ENCODE peak calls at places on chromosomes 7 and 10, in five cellular contexts. Q is uterus, M is lung, S is transverse colon, F is heart left ventricle. R is an unnamed sample. For H3K4me1 and H3K36me3, the result is how much of the 10 kb centered on the place peaks cover.

GRCh38 chr10:43749145-43749576 is 100.5 kb upstream of the ZNF32 start:
- DNase-seq in F (no peak), M (no peak), S (no peak), Q (no peak), R (peak)

GRCh38 chr7:104252409-104253134 is 44.8 kb upstream of the ORC5 start:
- DNase-seq in M (no peak), Q (no peak), F (no peak), S (no peak), R (no peak)

GRCh38 chr7:132450706-132451105 is 125.6 kb downstream of the PLXNA4 start:
- DNase-seq in S (no peak), F (no peak), M (no peak), Q (no peak), R (no peak)

GRCh38 chr7:127208860-127209259 is 43.9 kb downstream of the GRM8 start:
- DNase-seq in Q (no peak), F (no peak), S (no peak), M (no peak), R (no peak)

GRCh38 chr7:48760528-48761265 is 163.7 kb upstream of the CDC14C start:
- DNase-seq in S (no peak), Q (no peak), M (no peak), F (no peak), R (no peak)

GRCh38 chr10:11864727-11865126 is 41.6 kb downstream of the PROSER2 start:
- DNase-seq in M (no peak), S (no peak), F (no peak), Q (no peak), R (no peak)

GRCh38 chr7:151249034-151249731 is 689 bp upstream of the SMARCD3 start:
- DNase-seq in F (peak), Q (peak), M (peak), S (peak), R (peak)

GRCh38 chr10:79058899-79059771 is 9.6 kb upstream of the ZMIZ1 start:
- DNase-seq in S (peak), F (peak), Q (peak), M (no peak), R (peak)

GRCh38 chr7:37318541-37318940 is 130.1 kb downstream of the ELMO1 start:
- DNase-seq in M (no peak), F (no peak), S (no peak), Q (no peak), R (no peak)

GRCh38 chr7:157004839-157005455 is 5.5 kb downstream of the MNX1 start:
- DNase-seq in Q (no peak), F (no peak), M (no peak), S (no peak), R (no peak)

GRCh38 chr7:78379148-78379547 is 580.6 kb downstream of the PHTF2 start:
- DNase-seq in F (no peak), Q (no peak), S (no peak), M (no peak), R (no peak)

GRCh38 chr7:156073366-156074052 is 261.2 kb upstream of the SHH start:
- DNase-seq in Q (no peak), M (no peak), S (no peak), F (no peak), R (no peak)

GRCh38 chr7:94012748-94013147 is 8.6 kb upstream of the BET1 start:
- DNase-seq in F (no peak), M (no peak), S (no peak), Q (no peak), R (no peak)

GRCh38 chr7:52017802-52018679 is 701.4 kb upstream of the COBL start:
- DNase-seq in M (no peak), Q (no peak), F (no peak), S (peak), R (peak)

GRCh38 chr7:129958643-129959479 is 6.1 kb upstream of the UBE2H start:
- DNase-seq in Q (no peak), S (peak), F (no peak), M (peak), R (peak)

GRCh38 chr10:3173173-3173878 is 744 bp upstream of the PITRM1 start:
- DNase-seq in Q (no peak), S (peak), M (peak), F (no peak), R (no peak)

GRCh38 chr10:86955501-86956194 is 1.8 kb downstream of the MMRN2 start:
- DNase-seq in S (no peak), M (no peak), Q (peak), F (peak), R (no peak)

GRCh38 chr10:86954681-86955500 is 2.5 kb downstream of the MMRN2 start:
- DNase-seq in M (no peak), F (peak), S (no peak), Q (no peak), R (no peak)

GRCh38 chr10:86956195-86956840 is 1.1 kb downstream of the MMRN2 start:
- DNase-seq in F (peak), M (no peak), S (no peak), Q (no peak), R (no peak)

GRCh38 chr10:86952106-86952505 is 5.3 kb downstream of the MMRN2 start:
- DNase-seq in Q (no peak), M (no peak), S (no peak), F (no peak), R (peak)

GRCh38 chr10:86953747-86954680 is 3.4 kb downstream of the MMRN2 start:
- DNase-seq in Q (peak), M (peak), S (no peak), F (no peak), R (no peak)
- H3K4me3 ChIP-seq in Q (no peak), M (no peak), S (no peak), F (peak), R (no peak)

GRCh38 chr10:89476676-89477075 is 58.7 kb downstream of the SLC16A12 start:
- DNase-seq in Q (no peak), S (no peak), F (no peak), M (peak), R (no peak)
- H3K4me1 ChIP-seq in Q (under half), S (under half), F (under half), M (under half), R (half or more)

DNA sequence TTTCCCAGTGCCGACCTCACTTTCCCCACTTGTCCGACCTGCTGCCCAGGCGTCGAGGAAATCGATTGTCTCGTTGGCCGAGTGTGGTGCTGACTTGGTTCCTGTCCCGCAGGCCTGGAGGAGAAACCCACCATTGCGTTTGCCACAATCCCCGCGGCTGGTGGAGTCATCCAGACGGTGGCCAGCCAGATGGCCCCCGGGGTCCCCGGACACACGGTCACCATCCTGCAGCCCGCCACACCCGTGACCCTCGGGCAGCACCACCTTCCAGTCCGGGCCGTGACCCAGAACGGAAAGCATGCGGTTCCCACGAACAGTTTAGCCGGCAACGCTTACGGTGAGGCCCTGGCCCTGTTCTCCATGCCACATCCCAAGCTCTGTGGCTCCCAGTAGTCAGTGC is 14.5 kb upstream of the AP5Z1 start:
- DNase-seq in F (no peak), S (no peak), Q (no peak), M (no peak), R (no peak)
- H3K36me3 ChIP-seq in F (half or more), S (half or more), Q (under half), M (under half), R (under half)

DNA sequence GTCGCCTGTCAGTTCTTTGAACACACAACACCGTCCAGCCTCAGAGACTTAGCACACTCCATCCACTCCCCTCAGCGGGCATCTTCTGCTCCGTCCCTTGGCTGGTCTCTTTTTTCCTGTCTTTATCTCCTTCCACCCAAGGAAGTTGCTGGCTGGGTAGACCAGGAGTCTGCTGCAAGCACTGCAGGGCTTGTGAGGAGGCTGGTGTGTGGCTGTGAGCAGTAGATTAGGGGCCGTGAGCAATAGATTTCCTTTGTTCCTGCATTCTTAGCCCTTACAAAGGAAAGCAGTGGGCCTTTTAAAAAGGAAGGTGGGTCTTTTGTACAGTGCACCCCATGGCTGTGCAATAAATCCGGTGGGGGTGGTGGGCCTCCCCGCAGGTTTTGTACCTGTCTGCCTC is 100.3 kb upstream of the BTBD16 start:
- DNase-seq in F (no peak), S (no peak), Q (no peak), M (no peak), R (no peak)
- H3K4me3 ChIP-seq in F (no peak), S (no peak), Q (no peak), M (no peak), R (no peak)

DNA sequence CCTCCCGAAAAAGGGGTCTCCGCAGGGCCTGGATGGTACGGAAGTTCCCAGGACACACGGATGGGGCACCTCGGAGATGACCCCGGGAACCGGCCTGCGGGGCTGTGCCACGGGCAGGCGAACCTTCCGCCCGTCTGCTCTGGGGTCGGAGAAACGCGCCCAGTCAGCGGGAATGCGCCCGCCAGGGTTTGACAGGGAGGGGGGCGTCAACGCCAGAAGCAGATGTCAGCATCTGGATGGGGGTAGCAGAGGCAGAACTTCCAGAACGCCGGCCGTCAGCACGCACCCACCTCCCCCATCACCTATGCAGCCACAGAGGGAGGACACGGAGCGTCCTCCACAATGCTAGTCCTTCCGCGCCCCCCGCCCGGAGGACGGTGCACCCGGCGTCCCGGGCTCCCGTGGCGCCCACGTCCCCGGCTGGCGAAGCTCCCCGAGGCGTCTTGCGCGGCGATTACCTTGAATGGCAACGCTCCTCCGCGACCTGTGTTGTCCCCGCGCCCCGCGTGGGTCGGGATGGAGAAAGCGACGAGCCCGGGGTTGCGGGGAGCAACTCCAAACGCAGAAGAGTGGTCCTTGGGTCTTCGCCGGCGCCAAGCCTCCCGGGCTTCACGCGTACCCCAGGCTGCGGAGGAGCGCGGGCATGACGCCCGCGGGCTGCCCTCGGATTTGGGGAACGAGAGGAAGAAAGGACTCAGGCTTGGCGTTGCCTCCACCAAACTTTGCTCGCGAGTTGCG is 571 bp downstream of the FGFR2 start:
- DNase-seq in Q (peak), F (no peak), M (no peak), S (peak), R (peak)
- H3K4me1 ChIP-seq in Q (under half), F (under half), M (under half), S (under half), R (under half)

GRCh38 chr7:452230-452751 is 67.4 kb downstream of the PDGFA start:
- DNase-seq in Q (no peak), S (no peak), M (no peak), F (peak), R (no peak)
- H3K36me3 ChIP-seq in Q (under half), S (under half), M (under half), F (under half), R (under half)

GRCh38 chr10:48636231-48636630 is 31.4 kb upstream of the ARHGAP22 start:
- DNase-seq in S (no peak), M (no peak), Q (no peak), F (no peak), R (no peak)

GRCh38 chr10:48634984-48635557 is 30.2 kb upstream of the ARHGAP22 start:
- DNase-seq in F (no peak), Q (no peak), M (peak), S (no peak), R (no peak)

GRCh38 chr10:48633381-48634197 is 28.7 kb upstream of the ARHGAP22 start:
- DNase-seq in S (no peak), M (peak), F (no peak), Q (no peak), R (no peak)

GRCh38 chr10:48632166-48632565 is 27.3 kb upstream of the ARHGAP22 start:
- DNase-seq in S (no peak), M (no peak), F (no peak), Q (no peak), R (no peak)

DNA sequence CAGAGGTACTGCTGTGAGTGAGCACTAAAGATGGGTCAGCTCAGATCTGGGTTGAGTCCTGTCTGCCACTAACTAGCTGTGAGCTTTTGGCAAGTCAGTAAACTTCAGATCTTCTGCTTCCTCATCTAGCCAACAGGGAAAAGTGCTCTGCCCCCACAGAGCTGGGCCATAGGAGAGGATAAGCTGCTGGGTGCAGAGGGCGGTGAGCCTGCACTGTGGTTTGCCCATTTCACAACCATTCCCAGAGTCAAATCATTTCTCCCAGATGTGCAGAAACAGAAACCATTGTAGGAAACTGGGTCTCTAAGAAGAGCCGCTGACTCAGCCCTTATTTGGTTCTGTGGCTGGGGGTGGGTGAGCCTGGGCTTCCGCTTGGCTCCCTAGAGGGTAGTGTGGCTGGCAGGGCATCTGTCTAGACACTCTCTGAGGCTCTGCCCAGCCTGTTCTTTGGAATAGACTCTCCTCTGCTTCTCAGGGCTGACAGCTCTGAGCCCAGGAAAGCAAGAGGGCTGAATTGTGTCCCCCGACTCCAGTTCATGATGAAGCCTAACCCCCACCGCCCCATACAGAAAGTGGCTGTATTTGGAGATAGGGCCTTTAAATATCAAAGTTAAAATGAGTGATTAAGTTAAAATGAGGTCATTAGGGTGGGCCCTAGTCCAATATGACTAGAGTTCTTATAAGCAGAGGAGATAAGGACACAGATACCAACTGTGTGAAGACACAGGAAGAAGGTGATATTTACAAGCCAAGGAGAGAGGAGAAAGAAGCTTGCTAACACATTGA is 29.5 kb upstream of the ARHGAP22 start:
- DNase-seq in Q (no peak), M (peak), S (peak), F (peak), R (no peak)
- H3K4me3 ChIP-seq in Q (no peak), M (no peak), S (no peak), F (no peak), R (no peak)

GRCh38 chr7:77335581-77335980 is 80.6 kb downstream of the GSAP start:
- DNase-seq in M (no peak), S (no peak), F (no peak), Q (no peak), R (no peak)

GRCh38 chr7:77329466-77330168 is 86.5 kb downstream of the GSAP start:
- DNase-seq in F (no peak), S (no peak), M (no peak), Q (no peak), R (no peak)

GRCh38 chr7:77328669-77329068 is 87.5 kb downstream of the GSAP start:
- DNase-seq in F (no peak), Q (no peak), S (no peak), M (no peak), R (no peak)

GRCh38 chr7:77330169-77330882 is 85.8 kb downstream of the GSAP start:
- DNase-seq in F (no peak), Q (no peak), S (no peak), M (peak), R (no peak)

DNA sequence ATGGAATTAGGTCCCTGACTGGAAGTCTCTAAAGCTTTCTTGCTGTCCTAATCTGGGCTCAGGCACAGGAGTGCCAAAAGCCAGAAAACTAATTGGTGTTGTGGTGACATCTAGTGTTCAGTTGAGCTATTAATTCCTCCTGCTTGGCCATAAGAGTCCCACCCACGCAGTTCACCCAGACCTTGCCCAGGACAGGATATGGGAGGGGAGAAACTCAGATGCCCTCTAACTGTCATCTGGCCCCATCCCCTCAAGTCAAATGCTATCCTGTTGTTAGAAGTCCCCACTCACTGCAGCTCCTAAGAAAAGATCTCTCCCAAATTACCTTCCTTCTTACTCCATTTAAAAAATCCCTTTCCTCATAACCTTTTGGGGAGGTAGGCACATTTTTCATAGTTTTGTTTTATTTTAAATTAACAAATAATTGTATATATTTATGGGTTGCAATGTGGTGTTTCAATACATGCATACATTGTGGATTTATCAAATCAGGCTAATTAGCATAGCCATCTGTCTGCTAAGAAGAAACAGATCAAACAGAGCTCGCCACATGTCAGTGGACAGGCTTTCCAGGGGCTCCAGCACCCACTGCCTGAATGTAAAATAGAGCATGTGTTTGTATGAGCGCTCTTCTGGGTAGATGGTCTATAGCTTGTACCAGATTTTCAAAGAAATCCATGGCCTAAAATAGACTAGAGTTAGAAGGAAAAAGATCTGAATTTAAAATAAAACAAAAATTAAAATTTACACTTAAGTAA is 84.0 kb downstream of the GSAP start:
- DNase-seq in M (peak), Q (peak), S (peak), F (no peak), R (peak)
- H3K4me1 ChIP-seq in M (under half), Q (under half), S (under half), F (under half), R (under half)

R was measured in pancreas.